ENCODE peak calls at places on chromosomes 3 and 15, in nine cellular contexts. X is heart right ventricle; F is MM.1S; C is H1; M is ovary; G is lung; P is CD8-positive, alpha-beta T cell; N is PC-3; Y is mammary epithelial cell. B is an unnamed sample. For H3K9me3, the result is how much of the 10 kb centered on the place peaks cover.

GRCh38 chr15:74200871-74201419 is 1.6 kb downstream of the STRA6 start:
- DNase-seq in X (no peak), F (no peak), C (no peak), M (peak), G (no peak), P (no peak), N (peak), Y (no peak), B (no peak)

GRCh38 chr3:52887166-52887565 is 10.2 kb downstream of the STIMATE start:
- DNase-seq in X (no peak), F (no peak), C (no peak), M (no peak), G (no peak), P (no peak), N (no peak), Y (no peak), B (no peak)

GRCh38 chr3:48423883-48424695 is 5.8 kb downstream of the PLXNB1 start:
- DNase-seq in X (no peak), F (no peak), C (no peak), M (no peak), G (no peak), P (no peak), N (no peak), Y (no peak), B (no peak)

GRCh38 chr3:155753038-155753647 is 8.3 kb upstream of the PLCH1 start:
- DNase-seq in X (no peak), F (peak), C (no peak), M (no peak), G (no peak), P (no peak), N (peak), Y (no peak), B (no peak)

GRCh38 chr3:96190024-96190616 is 624.3 kb upstream of the EPHA6 start:
- DNase-seq in X (no peak), F (no peak), C (no peak), M (no peak), G (no peak), P (no peak), N (no peak), Y (no peak), B (no peak)

GRCh38 chr3:62445267-62445666 is 71.9 kb upstream of the FEZF2 start:
- DNase-seq in X (no peak), F (peak), C (no peak), M (no peak), G (no peak), P (no peak), N (no peak), Y (peak), B (no peak)

GRCh38 chr3:3664916-3665315 is 134.3 kb upstream of the LRRN1 start:
- DNase-seq in X (no peak), F (no peak), C (no peak), M (no peak), G (no peak), P (no peak), N (no peak), Y (peak), B (no peak)

GRCh38 chr15:81336568-81336967 is 12.6 kb upstream of the STARD5 start:
- DNase-seq in X (no peak), F (peak), C (no peak), M (no peak), G (no peak), P (peak), N (peak), Y (peak), B (no peak)

GRCh38 chr15:63430766-63431451 is 49.3 kb upstream of the CA12 start:
- DNase-seq in X (peak), F (no peak), C (no peak), M (no peak), G (no peak), P (no peak), N (no peak), Y (no peak), B (no peak)

GRCh38 chr3:131360191-131360590 is 21.4 kb upstream of the NUDT16 start:
- DNase-seq in X (no peak), F (no peak), C (no peak), M (no peak), G (no peak), P (no peak), N (no peak), Y (no peak), B (no peak)

GRCh38 chr15:92021765-92022164 is 168.3 kb downstream of the SLCO3A1 start:
- DNase-seq in X (no peak), F (peak), C (no peak), M (no peak), G (no peak), P (no peak), N (no peak), Y (no peak), B (no peak)

GRCh38 chr3:69200384-69201068 is 78.1 kb upstream of the LMOD3 start:
- DNase-seq in X (peak), F (peak), C (no peak), M (no peak), G (no peak), P (no peak), N (peak), Y (peak), B (no peak)

GRCh38 chr15:84689858-84690257 is 26.1 kb downstream of the SEC11A start:
- DNase-seq in X (no peak), F (no peak), C (no peak), M (no peak), G (no peak), P (no peak), N (no peak), Y (no peak), B (no peak)
- TF ChIP-seq CTCF in X (no peak), F (no peak), C (no peak), M (no peak), G (no peak), P (no peak), N (no peak), Y (no peak), B (no peak)

DNA sequence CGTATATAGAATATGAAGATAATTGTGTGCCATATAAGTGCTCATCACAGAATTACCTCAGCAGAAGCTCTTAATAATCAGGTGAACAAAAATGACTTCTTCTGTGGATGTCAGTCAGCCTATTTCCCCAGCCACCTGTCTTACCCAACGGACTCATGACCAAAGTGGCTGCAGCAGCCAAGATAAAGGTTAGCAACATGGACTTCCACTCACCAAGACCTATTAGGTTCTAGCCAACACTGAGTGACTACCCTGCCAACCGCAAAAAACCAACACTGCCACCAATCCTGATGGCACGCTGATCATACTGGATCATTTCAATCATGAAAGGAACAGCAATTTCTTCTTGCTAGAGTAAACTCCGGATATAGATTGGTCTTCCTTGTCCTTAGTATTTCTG is 12.1 kb downstream of the SEC11A start:
- DNase-seq in X (no peak), F (no peak), C (no peak), M (no peak), G (no peak), P (no peak), N (no peak), Y (no peak), B (no peak)
- H3K9me3 ChIP-seq in X (under half), F (under half), C (under half), M (under half), G (under half), P (under half), N (under half), Y (under half), B (under half)

GRCh38 chr3:197031315-197032285 is 2.0 kb upstream of the MELTF start:
- DNase-seq in X (peak), F (no peak), C (no peak), M (peak), G (peak), P (peak), N (peak), Y (peak), B (peak)

GRCh38 chr3:197030379-197031314 is 1.0 kb upstream of the MELTF start:
- DNase-seq in X (no peak), F (peak), C (no peak), M (no peak), G (no peak), P (peak), N (no peak), Y (no peak), B (no peak)

GRCh38 chr3:197027896-197028710 is 1.5 kb downstream of the MELTF start:
- DNase-seq in X (no peak), F (no peak), C (no peak), M (no peak), G (no peak), P (peak), N (no peak), Y (no peak), B (peak)

GRCh38 chr3:197028711-197029510 is 706 bp downstream of the MELTF start:
- DNase-seq in X (no peak), F (no peak), C (no peak), M (no peak), G (no peak), P (peak), N (peak), Y (no peak), B (no peak)

DNA sequence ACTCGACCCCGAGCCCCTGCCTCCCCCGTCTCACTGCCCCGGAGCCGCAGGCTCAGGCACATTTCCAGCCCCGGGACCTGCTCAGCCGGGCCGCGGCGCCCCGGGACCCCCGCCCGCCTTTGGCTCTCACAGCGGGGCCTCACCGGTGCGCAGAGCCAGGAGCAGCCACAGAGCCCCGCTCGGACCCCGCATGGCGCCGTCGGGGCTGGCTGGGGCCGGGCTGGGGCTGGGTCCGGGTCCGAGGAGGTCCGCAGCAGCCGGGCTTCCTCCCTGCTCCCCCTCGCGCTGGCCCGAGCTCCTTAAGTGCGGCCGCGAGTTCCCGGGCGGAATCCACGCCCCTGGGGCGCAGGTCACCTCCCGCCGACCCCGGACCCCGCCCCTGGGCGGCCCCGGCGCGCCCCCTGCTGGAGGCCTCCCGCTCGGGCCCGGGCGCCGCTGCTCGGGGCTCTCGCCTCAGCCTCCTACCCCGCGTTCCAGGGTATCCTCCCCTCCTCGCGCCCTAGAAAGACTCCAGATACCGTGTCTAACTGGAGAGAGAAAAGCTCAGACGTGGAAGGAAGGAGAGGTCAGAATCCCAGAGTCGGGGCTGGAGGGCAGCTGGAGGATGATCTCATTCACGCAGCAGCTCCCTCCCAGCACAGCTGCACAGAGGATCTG is at the start of gene MELTF:
- DNase-seq in X (no peak), F (peak), C (no peak), M (no peak), G (peak), P (peak), N (peak), Y (no peak), B (peak)
- TF ChIP-seq CTCF in X (peak), F (peak), C (no peak), M (peak), G (peak), P (peak), N (peak), Y (peak), B (peak)

DNA sequence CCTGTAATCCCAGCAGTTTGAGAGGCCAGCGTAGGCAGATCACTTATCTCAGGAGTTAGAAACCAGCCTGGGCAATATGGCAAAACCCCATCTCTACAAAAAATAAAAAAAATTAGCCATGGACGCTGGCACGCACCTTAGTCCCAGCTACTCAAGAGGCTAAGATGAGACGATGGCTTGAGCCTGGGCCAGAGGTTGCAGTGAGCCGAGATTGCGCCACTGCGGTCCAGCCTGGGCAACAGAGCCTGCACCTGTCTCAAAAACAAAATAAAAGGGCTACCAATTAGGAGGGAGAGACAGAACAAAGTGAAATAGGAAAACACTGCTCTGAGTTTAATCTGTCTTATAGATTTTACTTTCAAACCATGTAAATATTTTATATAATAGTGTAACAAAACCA is 33.8 kb downstream of the MSL2 start:
- DNase-seq in X (no peak), F (no peak), C (no peak), M (no peak), G (no peak), P (no peak), N (no peak), Y (no peak), B (no peak)
- H3K9me3 ChIP-seq in X (under half), F (under half), C (under half), M (under half), G (under half), P (under half), N (under half), Y (under half), B (under half)

GRCh38 chr3:79406175-79406574 is 361.6 kb downstream of the ROBO1 start:
- DNase-seq in X (no peak), F (no peak), C (no peak), M (no peak), G (no peak), P (no peak), N (no peak), Y (no peak), B (peak)
- TF ChIP-seq CTCF in X (no peak), F (peak), C (peak), M (no peak), G (no peak), P (no peak), N (peak), Y (peak), B (peak)

GRCh38 chr15:27685638-27686037 is 413.5 kb downstream of the OCA2 start:
- DNase-seq in X (no peak), F (no peak), C (no peak), M (no peak), G (no peak), P (no peak), N (no peak), Y (no peak), B (peak)

GRCh38 chr15:27686971-27687370 is 412.1 kb downstream of the OCA2 start:
- DNase-seq in X (no peak), F (no peak), C (no peak), M (no peak), G (no peak), P (no peak), N (no peak), Y (no peak), B (no peak)

GRCh38 chr15:27683126-27683525 is 416.0 kb downstream of the OCA2 start:
- DNase-seq in X (no peak), F (no peak), C (no peak), M (no peak), G (no peak), P (no peak), N (no peak), Y (no peak), B (no peak)

GRCh38 chr15:27690290-27690689 is 408.8 kb downstream of the OCA2 start:
- DNase-seq in X (no peak), F (no peak), C (no peak), M (no peak), G (no peak), P (no peak), N (no peak), Y (no peak), B (peak)

DNA sequence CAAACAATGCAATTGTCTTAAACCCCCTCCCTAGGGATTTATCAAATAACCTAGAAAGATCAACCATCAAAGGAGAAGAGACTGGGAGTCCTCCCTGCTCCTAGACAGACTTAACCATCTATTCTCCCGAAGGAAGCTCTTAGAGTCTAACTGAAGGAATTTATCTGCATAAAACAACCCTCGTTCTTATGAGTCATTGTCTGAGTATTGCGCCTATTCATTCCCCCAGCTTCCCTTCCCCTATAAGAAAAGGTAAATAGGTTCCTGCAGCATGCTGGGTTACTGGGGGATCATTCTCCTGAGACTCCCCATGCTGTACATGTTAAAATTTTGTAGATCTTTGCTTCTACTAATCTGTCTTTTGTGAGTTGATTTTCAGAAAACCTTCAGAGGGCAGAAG is 412.7 kb downstream of the OCA2 start:
- DNase-seq in X (no peak), F (no peak), C (no peak), M (no peak), G (no peak), P (no peak), N (peak), Y (no peak), B (peak)
- H3K9me3 ChIP-seq in X (under half), F (under half), C (under half), M (under half), G (under half), P (under half), N (under half), Y (under half), B (under half)

GRCh38 chr3:21835266-21835665 is 84.3 kb upstream of the ZNF385D start:
- DNase-seq in X (no peak), F (no peak), C (no peak), M (no peak), G (no peak), P (no peak), N (peak), Y (no peak), B (no peak)

GRCh38 chr3:21839181-21839580 is 88.2 kb upstream of the ZNF385D start:
- DNase-seq in X (no peak), F (no peak), C (no peak), M (no peak), G (no peak), P (no peak), N (peak), Y (no peak), B (no peak)

GRCh38 chr3:21839592-21839991 is 88.6 kb upstream of the ZNF385D start:
- DNase-seq in X (peak), F (peak), C (no peak), M (no peak), G (no peak), P (no peak), N (peak), Y (peak), B (no peak)
- TF ChIP-seq CTCF in X (peak), F (peak), C (peak), M (no peak), G (no peak), P (no peak), N (peak), Y (peak), B (peak)

GRCh38 chr3:29071077-29071634 is 209.7 kb upstream of the RBMS3 start:
- DNase-seq in X (no peak), F (no peak), C (no peak), M (no peak), G (no peak), P (no peak), N (no peak), Y (peak), B (no peak)

GRCh38 chr3:29064085-29064484 is 216.8 kb upstream of the RBMS3 start:
- DNase-seq in X (no peak), F (no peak), C (no peak), M (no peak), G (no peak), P (no peak), N (no peak), Y (peak), B (no peak)

GRCh38 chr3:29065211-29065785 is 215.6 kb upstream of the RBMS3 start:
- DNase-seq in X (peak), F (no peak), C (peak), M (peak), G (peak), P (no peak), N (peak), Y (peak), B (peak)

GRCh38 chr3:29072626-29073025 is 208.2 kb upstream of the RBMS3 start:
- DNase-seq in X (no peak), F (no peak), C (no peak), M (no peak), G (no peak), P (no peak), N (no peak), Y (peak), B (no peak)

GRCh38 chr3:29067014-29067413 is 213.9 kb upstream of the RBMS3 start:
- DNase-seq in X (no peak), F (no peak), C (no peak), M (no peak), G (no peak), P (no peak), N (peak), Y (peak), B (no peak)
- H3K9me3 ChIP-seq in X (under half), F (under half), C (under half), M (under half), G (under half), P (under half), N (under half), Y (under half), B (under half)

DNA sequence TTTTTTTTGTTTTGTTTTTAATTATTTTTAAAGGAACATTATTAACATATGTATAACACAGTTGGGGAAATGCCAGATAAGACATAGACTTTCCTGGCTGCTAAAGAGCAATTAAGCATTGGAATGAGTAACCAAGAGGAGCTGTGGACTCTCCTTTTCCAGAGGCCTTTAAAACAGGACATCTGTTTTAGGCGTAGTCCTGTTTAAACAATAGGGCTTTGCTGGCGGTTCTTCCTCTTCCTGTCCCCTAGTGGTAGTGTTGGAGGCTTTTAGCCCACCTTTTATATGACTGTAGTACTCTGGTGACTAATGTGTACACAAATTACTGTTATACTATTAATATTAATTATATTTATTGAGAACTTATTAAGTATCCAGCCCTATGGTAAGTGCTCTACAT is 81.9 kb downstream of the PPARG start:
- DNase-seq in X (peak), F (no peak), C (no peak), M (no peak), G (no peak), P (no peak), N (peak), Y (no peak), B (no peak)
- TF ChIP-seq CTCF in X (peak), F (no peak), C (no peak), M (no peak), G (no peak), P (no peak), N (peak), Y (no peak), B (peak)